ENCODE peak calls at places on chromosome 11, in ten cellular contexts. N is neuronal stem cell; E is CD8-positive, alpha-beta memory T cell; Z is GM12891; M is stimulated activated CD4-positive, alpha-beta T cell treated with anti-CD3 and anti-CD28 coated beads, Interleukin-12 subunit alpha, Interleukin-12 subunit beta, amount 100 ng/mL, for 48 hours; D is lower lobe of right lung; W is endothelial cell; A is OCI-M1; K is T-helper 2 cell; J is adrenal gland. U is an unnamed sample.
A peak's percentile ranks its signal among the peaks of the same experiment; 100 is the strongest.

GRCh38 chr11:111297696-111298095 is 650 bp upstream of the POU2AF3 start:
- DNase-seq in E (no peak), M (no peak), J (no peak), Z (no peak), D (no peak), N (no peak), A (no peak), W (no peak), K (no peak), U (no peak)

GRCh38 chr11:97754976-97755375 is 1265.8 kb upstream of the CNTN5 start:
- DNase-seq in D (no peak), A (no peak), J (no peak), N (peak; percentile 21), K (no peak), M (no peak), E (no peak), Z (no peak), W (no peak), U (no peak)

GRCh38 chr11:92002568-92002967 is 222.1 kb upstream of the FAT3 start:
- DNase-seq in K (no peak), D (no peak), A (peak; percentile 81), Z (no peak), N (no peak), M (no peak), E (no peak), W (no peak), J (no peak), U (no peak)

GRCh38 chr11:10305262-10305963 is 540 bp downstream of the ADM start:
- DNase-seq in D (peak; percentile 77), J (no peak), A (no peak), Z (no peak), W (peak; percentile 48), E (peak; percentile 33), K (no peak), N (no peak), M (no peak), U (peak; percentile 55)

GRCh38 chr11:34988294-34989255 is 72.2 kb downstream of the PDHX start:
- DNase-seq in J (no peak), M (no peak), E (no peak), N (no peak), D (no peak), K (no peak), Z (no peak), A (peak; percentile 62), W (no peak), U (no peak)

GRCh38 chr11:128776088-128776433 is 82.2 kb downstream of the FLI1 start:
- DNase-seq in N (no peak), K (no peak), W (no peak), A (no peak), M (peak; percentile 2), J (no peak), D (no peak), E (no peak), Z (peak; percentile 29), U (no peak)

GRCh38 chr11:128061321-128061871 is 526.0 kb downstream of the ETS1 start:
- DNase-seq in N (no peak), A (no peak), W (no peak), J (no peak), Z (no peak), K (no peak), M (no peak), D (no peak), E (no peak), U (no peak)

GRCh38 chr11:131354251-131354701 is 16.1 kb upstream of the NTM start:
- DNase-seq in Z (no peak), J (no peak), W (no peak), A (peak; percentile 45), D (no peak), N (no peak), M (no peak), K (no peak), E (no peak), U (no peak)

GRCh38 chr11:35933572-35933925 is 10.3 kb upstream of the LDLRAD3 start:
- DNase-seq in Z (no peak), N (no peak), A (no peak), E (no peak), K (no peak), W (no peak), M (no peak), J (no peak), D (no peak), U (no peak)

GRCh38 chr11:57430946-57431345 is 4.0 kb upstream of the SLC43A3 start:
- DNase-seq in W (no peak), A (peak; percentile 61), E (no peak), J (no peak), N (no peak), M (no peak), Z (no peak), D (no peak), K (no peak), U (no peak)

GRCh38 chr11:120280566-120281160 is 40.7 kb downstream of the POU2F3 start:
- DNase-seq in D (no peak), J (no peak), M (no peak), K (no peak), N (no peak), E (no peak), W (no peak), A (no peak), Z (no peak), U (no peak)

GRCh38 chr11:113018913-113019312 is 57.7 kb downstream of the NCAM1 start:
- DNase-seq in E (no peak), A (no peak), M (no peak), Z (no peak), N (no peak), W (no peak), D (no peak), K (no peak), J (no peak), U (no peak)

GRCh38 chr11:75194147-75194546 is 43.2 kb downstream of the SLCO2B1 start:
- DNase-seq in Z (no peak), N (no peak), J (no peak), W (no peak), K (no peak), M (no peak), D (no peak), E (no peak), A (no peak), U (no peak)

GRCh38 chr11:123641495-123641840 is 13.0 kb downstream of the SCN3B start:
- DNase-seq in Z (no peak), D (no peak), A (no peak), M (no peak), N (no peak), J (no peak), K (no peak), W (no peak), E (no peak), U (no peak)

GRCh38 chr11:132972565-132972964 is 559.7 kb downstream of the OPCML start:
- DNase-seq in J (no peak), M (no peak), Z (no peak), E (no peak), D (no peak), W (no peak), N (no peak), A (no peak), K (no peak), U (no peak)

GRCh38 chr11:45847908-45848316 is 637 bp downstream of the CRY2 start:
- DNase-seq in W (peak; percentile 37), K (peak; percentile 8), J (peak; percentile 78), M (peak; percentile 13), A (peak; percentile 70), E (no peak), D (peak; percentile 75), Z (no peak), N (peak; percentile 32), U (no peak)

GRCh38 chr11:126948563-126948962 is 52.0 kb downstream of the KIRREL3 start:
- DNase-seq in M (no peak), N (no peak), E (no peak), J (no peak), D (no peak), K (no peak), A (no peak), W (no peak), Z (no peak), U (no peak)